ENCODE peak calls at places on chromosomes 16 and 17, in five cellular contexts. One of them, this sample, is unnamed.

GRCh38 chr17:16302856-16303255 is 50.4 kb downstream of the CENPV start:
- DNase-seq in IMR-90: no peak
- DNase-seq in K562: no peak
- DNase-seq in fibroblast of lung: no peak
- DNase-seq in colonic mucosa: no peak
- DNase-seq in this sample: no peak

GRCh38 chr17:83194761-83195329 is 115.4 kb downstream of the METRNL start:
- DNase-seq in colonic mucosa: no peak
- DNase-seq in IMR-90: no peak
- DNase-seq in fibroblast of lung: no peak
- DNase-seq in K562: no peak
- DNase-seq in this sample: no peak

GRCh38 chr17:1487939-1488825 is 4.3 kb downstream of the MYO1C start:
- DNase-seq in fibroblast of lung: peak
- DNase-seq in IMR-90: peak
- DNase-seq in colonic mucosa: peak
- DNase-seq in K562: peak
- DNase-seq in this sample: peak

GRCh38 chr17:75109047-75109406 is 742 bp upstream of the ARMC7 start:
- DNase-seq in colonic mucosa: no peak
- DNase-seq in IMR-90: no peak
- DNase-seq in fibroblast of lung: no peak
- DNase-seq in K562: no peak
- DNase-seq in this sample: peak

GRCh38 chr17:12085076-12085949 is 64.6 kb downstream of the MAP2K4 start:
- DNase-seq in K562: no peak
- DNase-seq in IMR-90: no peak
- DNase-seq in fibroblast of lung: no peak
- DNase-seq in colonic mucosa: no peak
- DNase-seq in this sample: peak

GRCh38 chr17:39002991-39003715 is 36.0 kb upstream of the FBXO47 start:
- DNase-seq in fibroblast of lung: peak
- DNase-seq in IMR-90: no peak
- DNase-seq in colonic mucosa: peak
- DNase-seq in K562: peak
- DNase-seq in this sample: no peak

GRCh38 chr16:66551362-66551761 is 1.0 kb upstream of the CKLF start:
- DNase-seq in K562: peak
- DNase-seq in IMR-90: peak
- DNase-seq in colonic mucosa: peak
- DNase-seq in fibroblast of lung: no peak
- DNase-seq in this sample: peak

GRCh38 chr17:66230918-66231543 is 1.8 kb upstream of the APOH start:
- DNase-seq in fibroblast of lung: peak
- DNase-seq in K562: no peak
- DNase-seq in IMR-90: no peak
- DNase-seq in colonic mucosa: no peak
- DNase-seq in this sample: no peak

GRCh38 chr17:38578229-38578628 is 27.5 kb downstream of the SRCIN1 start:
- DNase-seq in K562: no peak
- DNase-seq in IMR-90: no peak
- DNase-seq in fibroblast of lung: no peak
- DNase-seq in colonic mucosa: no peak
- DNase-seq in this sample: peak

GRCh38 chr16:1323296-1324239 is 9.9 kb upstream of the BAIAP3 start:
- DNase-seq in IMR-90: no peak
- DNase-seq in colonic mucosa: no peak
- DNase-seq in fibroblast of lung: no peak
- DNase-seq in K562: no peak
- DNase-seq in this sample: no peak
- H3K27ac ChIP-seq in IMR-90: no peak
- H3K27ac ChIP-seq in colonic mucosa: no peak
- H3K27ac ChIP-seq in fibroblast of lung: peak
- H3K27ac ChIP-seq in K562: no peak
- H3K27ac ChIP-seq in this sample: no peak

DNA sequence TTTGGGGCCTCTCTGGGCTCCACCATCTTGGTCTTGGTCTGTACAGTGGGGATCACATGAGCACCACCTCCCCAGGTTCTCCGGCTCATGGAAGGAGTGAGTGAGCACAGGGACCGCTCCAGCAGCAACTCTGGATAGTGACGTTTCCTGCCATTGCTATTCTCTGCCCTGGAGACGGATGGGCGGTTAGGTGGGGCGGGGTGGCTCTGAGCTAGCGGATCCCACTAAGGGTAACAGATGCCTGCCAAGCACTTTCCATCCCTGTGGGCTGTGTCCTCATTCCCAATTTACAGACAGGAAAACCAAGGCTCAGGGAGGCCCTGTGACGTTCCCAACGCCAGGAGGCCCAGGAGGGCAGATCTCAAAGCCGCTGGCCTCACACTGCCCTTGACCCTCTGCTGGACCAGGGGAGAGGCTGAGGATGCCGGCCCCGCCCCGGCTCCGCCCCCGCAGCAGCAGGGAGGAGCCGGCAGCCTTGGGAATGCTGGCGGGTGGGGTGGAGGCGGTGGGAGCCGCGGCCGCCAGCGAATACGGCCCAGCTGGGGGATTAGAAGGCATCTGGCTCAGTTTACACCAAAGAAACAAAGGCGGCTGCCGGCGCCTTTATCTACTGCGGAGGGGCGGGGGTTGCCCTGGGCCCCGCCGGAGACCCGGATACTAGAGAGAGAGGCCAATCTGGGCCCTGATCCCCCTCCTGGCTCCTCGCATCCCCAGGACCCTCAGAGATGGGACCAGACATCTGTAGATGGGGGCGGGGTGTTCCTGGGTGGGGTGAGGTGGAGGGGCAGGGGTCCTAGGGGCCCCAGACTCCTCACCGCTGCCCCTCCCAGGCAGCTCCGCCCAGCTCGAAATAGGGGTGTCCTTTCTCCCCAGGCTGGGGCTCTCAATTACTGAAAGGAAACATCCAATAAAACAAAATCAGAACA is 122.3 kb upstream of the CIBAR2 start:
- DNase-seq in IMR-90: peak
- DNase-seq in K562: peak
- DNase-seq in colonic mucosa: peak
- DNase-seq in fibroblast of lung: peak
- DNase-seq in this sample: peak
- TF ChIP-seq CTCF in IMR-90: no peak
- TF ChIP-seq CTCF in K562: no peak
- TF ChIP-seq CTCF in colonic mucosa: no peak
- TF ChIP-seq CTCF in fibroblast of lung: peak
- TF ChIP-seq CTCF in this sample: peak

GRCh38 chr16:58198739-58199411 is 969 bp upstream of the CSNK2A2 start:
- DNase-seq in colonic mucosa: no peak
- DNase-seq in fibroblast of lung: no peak
- DNase-seq in K562: no peak
- DNase-seq in IMR-90: no peak
- DNase-seq in this sample: peak
- H3K9ac ChIP-seq in colonic mucosa: no peak
- H3K9ac ChIP-seq in fibroblast of lung: no peak
- H3K9ac ChIP-seq in K562: no peak
- H3K9ac ChIP-seq in IMR-90: no peak
- H3K9ac ChIP-seq in this sample: no peak

GRCh38 chr17:42389135-42389417 is 834 bp upstream of the STAT3 start:
- DNase-seq in K562: no peak
- DNase-seq in IMR-90: no peak
- DNase-seq in colonic mucosa: no peak
- DNase-seq in fibroblast of lung: no peak
- DNase-seq in this sample: no peak
- H3K27ac ChIP-seq in K562: peak
- H3K27ac ChIP-seq in IMR-90: peak
- H3K27ac ChIP-seq in colonic mucosa: peak
- H3K27ac ChIP-seq in fibroblast of lung: peak
- H3K27ac ChIP-seq in this sample: no peak

DNA sequence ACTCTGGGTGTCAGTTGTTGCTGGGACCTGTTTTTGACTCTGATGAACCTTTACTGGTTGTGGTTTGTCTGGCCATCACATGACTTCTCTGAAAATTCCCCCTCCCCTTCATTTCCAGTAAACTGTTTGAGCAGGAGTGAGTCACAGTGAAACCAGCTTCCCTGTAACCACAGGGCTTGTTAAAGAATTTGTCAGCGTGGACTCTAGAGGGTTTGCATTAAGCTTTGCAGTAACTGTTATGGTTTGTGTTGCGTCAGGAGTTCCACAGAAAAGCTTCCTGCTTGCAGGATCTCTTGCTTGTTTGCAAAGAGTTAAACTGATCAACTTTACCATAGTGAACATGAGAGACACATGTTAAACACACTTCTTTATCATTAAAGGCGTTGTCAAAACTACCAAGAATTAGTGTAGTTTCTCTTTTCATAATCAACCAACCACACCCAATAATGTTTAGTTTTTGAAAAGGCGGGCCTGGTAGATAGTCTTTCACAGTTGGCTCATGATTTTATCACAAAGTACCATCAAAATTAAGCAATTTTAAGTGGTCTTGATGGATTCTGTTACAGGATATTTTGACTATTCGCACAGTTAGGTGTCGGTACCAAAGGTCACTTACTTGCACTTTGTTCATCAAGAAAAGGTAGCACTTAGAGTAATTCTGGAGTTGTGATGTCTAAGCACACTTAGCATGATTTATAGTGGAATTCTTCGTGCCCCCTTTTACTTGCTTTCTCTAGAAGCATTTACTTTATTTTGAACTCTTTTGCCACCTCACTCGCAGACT is 79.3 kb downstream of the VMP1 start:
- DNase-seq in IMR-90: peak
- DNase-seq in K562: peak
- DNase-seq in colonic mucosa: peak
- DNase-seq in fibroblast of lung: peak
- DNase-seq in this sample: peak
- TF ChIP-seq CTCF in IMR-90: no peak
- TF ChIP-seq CTCF in K562: no peak
- TF ChIP-seq CTCF in colonic mucosa: no peak
- TF ChIP-seq CTCF in fibroblast of lung: peak
- TF ChIP-seq CTCF in this sample: no peak

This sample was measured in endodermal cell.